ENCODE peak calls at places on chromosomes 11 and 22, in nine cellular contexts. L, C, B, Y, U, D, N, O and H are unnamed samples.
A peak's percentile ranks its signal among the peaks of the same experiment; 100 is the strongest.

GRCh38 chr11:18392434-18393321 is 1.7 kb upstream of the LDHA start:
- DNase-seq in U (no peak), D (no peak), N (no peak), Y (no peak), L (no peak), O (peak; percentile 12), B (no peak), C (peak; percentile 78), H (no peak)

GRCh38 chr11:42766191-42766590 is 545.6 kb upstream of the API5 start:
- DNase-seq in U (no peak), D (no peak), N (no peak), L (no peak), Y (no peak), O (no peak), B (no peak), C (no peak), H (no peak)

GRCh38 chr22:37626556-37627075 is 12.9 kb upstream of the SH3BP1 start:
- DNase-seq in O (no peak), L (no peak), C (no peak), D (no peak), U (no peak), N (no peak), Y (no peak), B (no peak), H (no peak)

GRCh38 chr11:16382177-16382576 is 25.8 kb upstream of the SOX6 start:
- DNase-seq in Y (no peak), N (no peak), B (no peak), L (no peak), D (no peak), U (no peak), C (no peak), O (no peak), H (no peak)

GRCh38 chr11:114319716-114320328 is 23.6 kb downstream of the NNMT start:
- DNase-seq in C (no peak), L (no peak), Y (no peak), B (no peak), O (peak; percentile 80), U (no peak), N (peak; percentile 84), D (no peak), H (no peak)

GRCh38 chr22:43389227-43389836 is 22.5 kb upstream of the MPPED1 start:
- DNase-seq in O (no peak), L (no peak), D (no peak), N (no peak), U (no peak), C (no peak), Y (peak; percentile 20), B (no peak), H (peak; percentile 21)

GRCh38 chr11:44470849-44471248 is 94.6 kb upstream of the CD82 start:
- DNase-seq in C (no peak), U (no peak), B (no peak), O (no peak), Y (no peak), L (no peak), D (no peak), N (no peak), H (no peak)

GRCh38 chr11:422249-422656 is 7.5 kb upstream of the SIGIRR start:
- DNase-seq in L (no peak), D (no peak), N (no peak), C (no peak), Y (no peak), O (no peak), B (no peak), U (no peak), H (no peak)

GRCh38 chr11:57483570-57483934 is 23.2 kb downstream of the RTN4RL2 start:
- DNase-seq in O (no peak), C (no peak), B (no peak), D (no peak), N (no peak), L (no peak), Y (no peak), U (no peak), H (no peak)

GRCh38 chr11:57481315-57481714 is 21.0 kb downstream of the RTN4RL2 start:
- DNase-seq in O (no peak), L (no peak), C (no peak), B (no peak), Y (no peak), D (no peak), N (no peak), U (no peak), H (no peak)

GRCh38 chr11:57481915-57482781 is 21.8 kb downstream of the RTN4RL2 start:
- DNase-seq in B (peak; percentile 74), N (no peak), C (peak; percentile 73), Y (no peak), U (no peak), D (no peak), O (peak; percentile 44), L (no peak), H (no peak)

GRCh38 chr11:57484141-57484710 is 23.9 kb downstream of the RTN4RL2 start:
- DNase-seq in L (no peak), O (no peak), C (peak; percentile 86), B (no peak), Y (no peak), U (no peak), N (no peak), D (no peak), H (no peak)

DNA sequence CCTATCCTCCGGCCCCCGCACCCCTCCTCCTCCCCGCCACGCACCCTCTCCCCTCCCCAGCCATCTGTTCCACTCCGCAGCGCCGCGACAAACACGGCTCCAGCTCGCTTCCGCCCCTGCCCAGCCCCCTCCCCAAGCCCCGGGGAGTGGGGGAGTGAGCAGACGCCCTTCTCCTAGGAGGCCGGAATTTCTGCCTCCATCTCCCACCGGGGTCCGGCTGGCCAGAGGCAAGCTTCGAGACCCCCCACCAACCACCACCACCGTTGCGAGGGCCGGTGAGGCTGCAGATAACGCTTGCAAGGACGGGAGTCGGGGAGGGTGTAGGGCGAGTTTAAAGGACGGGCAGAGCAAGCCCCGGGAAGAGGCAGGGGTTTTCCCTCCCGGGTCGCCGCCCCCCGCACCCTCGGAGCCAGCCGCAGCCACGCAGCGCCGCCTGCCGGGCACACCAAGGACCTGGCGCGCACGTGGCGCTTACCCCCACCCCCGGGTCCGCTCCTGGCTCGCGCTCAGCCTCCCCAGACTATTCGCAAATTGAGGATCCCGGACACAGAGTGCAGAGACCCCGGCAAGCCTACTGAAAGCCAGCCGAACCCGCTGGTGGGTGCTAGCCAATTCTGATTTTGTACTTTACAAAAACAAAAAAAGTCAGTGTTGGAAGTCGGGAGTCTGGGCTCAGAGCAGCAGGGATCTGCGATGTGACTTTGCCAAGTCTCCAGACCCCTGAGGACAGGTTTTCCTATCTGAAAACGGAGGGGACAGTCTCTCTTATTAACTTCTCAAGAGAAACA is 22.6 kb downstream of the RTN4RL2 start:
- DNase-seq in U (peak; percentile 46), N (no peak), C (peak; percentile 87), Y (peak; percentile 85), L (no peak), B (peak; percentile 92), D (peak; percentile 44), O (peak; percentile 88), H (peak; percentile 56)
- H3K4me3 ChIP-seq in U (peak overlapping the region; percentile 47), N (peak overlapping the region; percentile 29), C (peak overlapping the region; percentile 22), Y (no peak overlapping the region), L (no peak overlapping the region), B (no peak overlapping the region), D (peak overlapping the region; percentile 28), O (peak overlapping the region; percentile 93), H (peak overlapping the region; percentile 31)

DNA sequence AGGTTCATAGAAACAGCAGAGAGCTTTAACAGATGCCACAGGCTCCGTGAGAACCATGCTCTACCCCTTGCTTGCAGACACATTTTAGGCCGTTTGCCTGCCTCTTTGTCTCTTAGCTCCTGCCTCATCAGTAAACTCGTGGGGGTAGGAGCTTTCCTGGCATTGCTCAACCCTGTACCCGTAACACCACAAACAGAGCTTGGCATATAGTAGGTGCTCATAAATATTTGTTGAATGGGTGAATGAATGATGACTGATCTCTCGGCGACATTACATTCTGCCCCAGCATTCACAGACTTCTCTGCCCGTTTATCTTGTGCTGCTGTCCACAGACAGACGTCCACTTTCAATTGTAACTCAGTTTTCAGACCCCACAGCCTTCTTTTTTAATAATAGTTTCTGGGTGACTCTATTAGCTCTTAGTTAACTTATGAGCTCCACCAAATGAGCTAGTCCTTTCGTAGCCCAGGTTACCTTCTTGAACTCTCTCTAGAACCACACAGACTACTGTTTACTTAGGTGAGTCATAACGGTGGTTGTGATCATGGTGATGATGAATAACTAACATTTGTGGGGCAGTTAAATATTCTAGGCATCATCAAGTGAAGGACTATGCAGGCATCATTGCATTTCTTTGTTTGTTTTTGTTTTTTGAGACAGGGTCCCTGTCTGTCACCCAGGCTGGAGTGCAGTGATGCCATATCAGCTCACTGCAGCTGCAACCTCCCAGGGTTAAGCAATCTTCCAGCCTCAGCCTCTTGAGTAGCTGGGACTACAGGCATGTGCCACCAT is 188.4 kb downstream of the ADAMTS15 start:
- DNase-seq in U (no peak), C (no peak), O (no peak), Y (no peak), N (no peak), B (no peak), L (no peak), D (no peak), H (no peak)
- H3K4me3 ChIP-seq in U (no peak overlapping the region), C (no peak overlapping the region), O (no peak overlapping the region), Y (no peak overlapping the region), N (no peak overlapping the region), B (no peak overlapping the region), L (no peak overlapping the region), D (no peak overlapping the region), H (no peak overlapping the region)

GRCh38 chr11:128478305-128478704 is 109.1 kb downstream of the ETS1 start:
- DNase-seq in C (no peak), U (no peak), B (no peak), D (no peak), L (no peak), Y (no peak), N (no peak), O (no peak), H (no peak)

GRCh38 chr11:128476031-128476430 is 111.3 kb downstream of the ETS1 start:
- DNase-seq in L (no peak), Y (no peak), N (no peak), D (no peak), C (no peak), B (no peak), O (no peak), U (no peak), H (no peak)

GRCh38 chr11:128477811-128478210 is 109.5 kb downstream of the ETS1 start:
- DNase-seq in B (no peak), Y (no peak), O (no peak), N (no peak), D (no peak), U (no peak), C (no peak), L (no peak), H (no peak)

GRCh38 chr11:128474036-128474874 is 113.1 kb downstream of the ETS1 start:
- DNase-seq in O (no peak), Y (no peak), L (no peak), D (no peak), C (no peak), N (no peak), U (no peak), B (no peak), H (no peak)

DNA sequence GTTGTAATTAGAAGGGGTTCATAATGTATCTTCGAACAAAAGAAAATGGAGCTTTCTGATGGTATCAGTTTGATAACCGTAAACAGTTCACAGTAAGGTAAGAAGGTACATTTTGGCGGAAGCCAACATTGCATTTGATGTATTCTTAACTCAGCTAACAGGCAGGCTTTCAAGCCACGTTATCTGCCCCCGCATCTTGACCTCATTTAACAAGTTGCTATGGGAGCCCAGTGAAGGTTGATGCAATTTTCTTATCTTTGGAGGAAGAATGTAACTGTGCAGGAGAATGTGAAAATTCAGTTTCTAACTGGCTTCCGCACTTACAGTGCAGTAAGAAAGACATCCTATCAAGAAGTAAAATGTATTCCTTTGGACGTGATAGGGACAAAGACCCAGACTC is 110.6 kb downstream of the ETS1 start:
- DNase-seq in D (no peak), C (no peak), U (no peak), O (no peak), N (no peak), L (no peak), Y (no peak), B (no peak), H (no peak)
- H3K4me3 ChIP-seq in D (no peak overlapping the region), C (no peak overlapping the region), U (no peak overlapping the region), O (no peak overlapping the region), N (no peak overlapping the region), L (no peak overlapping the region), Y (no peak overlapping the region), B (no peak overlapping the region), H (no peak overlapping the region)

DNA sequence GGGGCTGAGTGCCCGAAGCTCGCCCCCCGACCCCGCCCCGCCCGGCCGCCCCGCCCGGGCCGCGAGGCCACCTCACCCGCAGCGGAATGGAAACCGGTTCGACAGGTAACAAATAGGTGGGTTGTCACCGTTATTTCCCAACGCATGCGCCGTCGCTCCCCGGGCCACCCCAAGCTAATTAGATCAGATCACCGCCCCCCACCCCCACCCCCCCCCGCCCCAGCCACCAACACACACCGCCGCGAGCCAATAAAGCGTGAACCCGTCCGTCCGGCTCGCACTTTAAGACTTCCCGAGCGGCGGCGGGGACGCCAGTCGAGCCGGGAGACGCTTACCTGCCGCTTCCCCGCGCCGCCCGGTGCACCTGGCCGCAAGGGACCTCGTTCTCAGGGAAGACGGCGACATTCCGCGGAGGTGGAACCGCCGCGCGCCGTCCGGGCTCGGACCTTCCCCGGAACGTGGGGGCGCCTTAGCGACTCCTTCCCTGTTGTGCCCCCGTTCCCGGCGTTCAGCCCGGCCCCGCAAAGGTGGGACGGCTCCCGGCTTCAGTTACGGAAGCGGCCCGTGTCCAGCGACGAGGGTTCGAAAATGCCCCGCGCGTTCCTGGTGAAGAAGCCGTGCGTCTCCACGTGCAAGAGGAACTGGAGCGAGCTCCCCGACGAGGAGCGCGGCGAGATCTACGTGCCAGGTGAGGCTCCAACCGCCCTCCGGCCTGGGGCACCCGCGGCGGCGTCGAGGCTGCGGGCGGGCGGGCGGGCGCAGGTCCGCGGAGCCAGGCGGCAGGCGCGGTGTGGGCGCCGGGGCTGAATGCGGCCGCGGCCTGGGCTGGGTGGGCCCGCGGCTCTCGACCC is at the start of gene OVOL1:
- DNase-seq in N (no peak), B (peak; percentile 93), L (no peak), Y (no peak), D (peak; percentile 88), C (peak; percentile 84), U (no peak), O (peak; percentile 87), H (peak; percentile 81)
- H3K4me3 ChIP-seq in N (peak within 1 kb of the TSS; percentile 40), B (no peak within 1 kb of the TSS), L (peak within 1 kb of the TSS; percentile 40), Y (no peak within 1 kb of the TSS), D (peak within 1 kb of the TSS; percentile 35), C (peak within 1 kb of the TSS; percentile 40), U (peak within 1 kb of the TSS; percentile 36), O (peak within 1 kb of the TSS; percentile 86), H (peak within 1 kb of the TSS; percentile 48)